ENCODE peak calls at places on chromosomes 16 and 17, in six cellular contexts. One of them, this sample, is unnamed.

GRCh38 chr16:46961373-46962353 is 11.8 kb downstream of the DNAJA2 start:
- DNase-seq in H1: no peak
- DNase-seq in AG10803: peak; percentile 62
- DNase-seq in PC-3: no peak
- DNase-seq in fibroblast of lung: no peak
- DNase-seq in HepG2: no peak
- DNase-seq in this sample: no peak

GRCh38 chr17:48756816-48757215 is 28.3 kb upstream of the HOXB13 start:
- DNase-seq in H1: no peak
- DNase-seq in AG10803: no peak
- DNase-seq in PC-3: peak; percentile 43
- DNase-seq in fibroblast of lung: no peak
- DNase-seq in HepG2: no peak
- DNase-seq in this sample: no peak

GRCh38 chr16:82638095-82638798 is 11.5 kb downstream of the CDH13 start:
- DNase-seq in H1: no peak
- DNase-seq in AG10803: peak; percentile 73
- DNase-seq in PC-3: peak; percentile 57
- DNase-seq in fibroblast of lung: peak; percentile 83
- DNase-seq in HepG2: no peak
- DNase-seq in this sample: no peak

GRCh38 chr17:6668219-6668618 is 16.7 kb downstream of the C17orf100 start:
- DNase-seq in H1: no peak
- DNase-seq in AG10803: no peak
- DNase-seq in PC-3: no peak
- DNase-seq in fibroblast of lung: no peak
- DNase-seq in HepG2: no peak
- DNase-seq in this sample: no peak

GRCh38 chr17:32671891-32672290 is 185.1 kb downstream of the CDK5R1 start:
- DNase-seq in H1: no peak
- DNase-seq in AG10803: peak; percentile 13
- DNase-seq in PC-3: peak; percentile 9
- DNase-seq in fibroblast of lung: peak; percentile 11
- DNase-seq in HepG2: no peak
- DNase-seq in this sample: no peak

GRCh38 chr16:61042736-61043135 is 993.5 kb downstream of the CDH8 start:
- DNase-seq in H1: no peak
- DNase-seq in AG10803: no peak
- DNase-seq in PC-3: no peak
- DNase-seq in fibroblast of lung: no peak
- DNase-seq in HepG2: no peak
- DNase-seq in this sample: no peak

GRCh38 chr17:6097005-6097279 is 26.8 kb downstream of the WSCD1 start:
- DNase-seq in H1: no peak
- DNase-seq in AG10803: no peak
- DNase-seq in PC-3: no peak
- DNase-seq in fibroblast of lung: no peak
- DNase-seq in HepG2: no peak
- DNase-seq in this sample: no peak

GRCh38 chr17:8872705-8873426 is 5.4 kb upstream of the PIK3R6 start:
- DNase-seq in H1: no peak
- DNase-seq in AG10803: no peak
- DNase-seq in PC-3: no peak
- DNase-seq in fibroblast of lung: no peak
- DNase-seq in HepG2: no peak
- DNase-seq in this sample: no peak

GRCh38 chr17:35084987-35085386 is 21.5 kb upstream of the RFFL start:
- DNase-seq in H1: no peak
- DNase-seq in AG10803: no peak
- DNase-seq in PC-3: peak; percentile 93
- DNase-seq in fibroblast of lung: peak; percentile 40
- DNase-seq in HepG2: no peak
- DNase-seq in this sample: no peak

GRCh38 chr17:68247445-68248198 is at the start of gene AMZ2:
- DNase-seq in H1: peak; percentile 68
- DNase-seq in AG10803: peak; percentile 91
- DNase-seq in PC-3: peak; percentile 97
- DNase-seq in fibroblast of lung: peak; percentile 94
- DNase-seq in HepG2: peak; percentile 88
- DNase-seq in this sample: peak; percentile 64

GRCh38 chr17:4607773-4608187 is 23.5 kb downstream of the SMTNL2 start:
- DNase-seq in H1: no peak
- DNase-seq in AG10803: peak; percentile 40
- DNase-seq in PC-3: no peak
- DNase-seq in fibroblast of lung: peak; percentile 85
- DNase-seq in HepG2: no peak
- DNase-seq in this sample: no peak

GRCh38 chr16:65249768-65250167 is 127.9 kb upstream of the CDH11 start:
- DNase-seq in H1: no peak
- DNase-seq in AG10803: peak; percentile 31
- DNase-seq in PC-3: no peak
- DNase-seq in fibroblast of lung: no peak
- DNase-seq in HepG2: no peak
- DNase-seq in this sample: no peak

GRCh38 chr17:74393323-74393942 is 26.1 kb downstream of the GPR142 start:
- DNase-seq in H1: no peak
- DNase-seq in AG10803: no peak
- DNase-seq in PC-3: no peak
- DNase-seq in fibroblast of lung: no peak
- DNase-seq in HepG2: no peak
- DNase-seq in this sample: no peak

GRCh38 chr17:62724398-62725146 is 83.5 kb downstream of the MARCHF10 start:
- DNase-seq in H1: no peak
- DNase-seq in AG10803: no peak
- DNase-seq in PC-3: peak; percentile 23
- DNase-seq in fibroblast of lung: no peak
- DNase-seq in HepG2: no peak
- DNase-seq in this sample: no peak

GRCh38 chr16:68993421-68993820 is 112.0 kb upstream of the HAS3 start:
- DNase-seq in H1: no peak
- DNase-seq in AG10803: no peak
- DNase-seq in PC-3: no peak
- DNase-seq in fibroblast of lung: no peak
- DNase-seq in HepG2: no peak
- DNase-seq in this sample: no peak

GRCh38 chr17:59753522-59754467 is 46.3 kb downstream of the VMP1 start:
- DNase-seq in H1: no peak
- DNase-seq in AG10803: peak; percentile 87
- DNase-seq in PC-3: peak; percentile 97
- DNase-seq in fibroblast of lung: peak; percentile 95
- DNase-seq in HepG2: peak; percentile 88
- DNase-seq in this sample: peak; percentile 73

GRCh38 chr17:76700290-76700626 is 10.5 kb downstream of the MXRA7 start:
- DNase-seq in H1: no peak
- DNase-seq in AG10803: no peak
- DNase-seq in PC-3: no peak
- DNase-seq in fibroblast of lung: no peak
- DNase-seq in HepG2: no peak
- DNase-seq in this sample: no peak

GRCh38 chr16:2226918-2227317 is 3.5 kb downstream of the E4F1 start:
- DNase-seq in H1: no peak
- DNase-seq in AG10803: no peak
- DNase-seq in PC-3: no peak
- DNase-seq in fibroblast of lung: no peak
- DNase-seq in HepG2: no peak
- DNase-seq in this sample: no peak

GRCh38 chr16:2226245-2226793 is 2.9 kb downstream of the E4F1 start:
- DNase-seq in H1: no peak
- DNase-seq in AG10803: no peak
- DNase-seq in PC-3: peak; percentile 53
- DNase-seq in fibroblast of lung: no peak
- DNase-seq in HepG2: peak; percentile 91
- DNase-seq in this sample: no peak

GRCh38 chr16:2228161-2228824 is 4.9 kb downstream of the E4F1 start:
- DNase-seq in H1: no peak
- DNase-seq in AG10803: no peak
- DNase-seq in PC-3: no peak
- DNase-seq in fibroblast of lung: no peak
- DNase-seq in HepG2: no peak
- DNase-seq in this sample: no peak

GRCh38 chr16:2223375-2224182 is at the start of gene E4F1:
- DNase-seq in H1: peak; percentile 100
- DNase-seq in AG10803: peak; percentile 100
- DNase-seq in PC-3: peak; percentile 97
- DNase-seq in fibroblast of lung: peak; percentile 99
- DNase-seq in HepG2: peak; percentile 97
- DNase-seq in this sample: peak; percentile 94

DNA sequence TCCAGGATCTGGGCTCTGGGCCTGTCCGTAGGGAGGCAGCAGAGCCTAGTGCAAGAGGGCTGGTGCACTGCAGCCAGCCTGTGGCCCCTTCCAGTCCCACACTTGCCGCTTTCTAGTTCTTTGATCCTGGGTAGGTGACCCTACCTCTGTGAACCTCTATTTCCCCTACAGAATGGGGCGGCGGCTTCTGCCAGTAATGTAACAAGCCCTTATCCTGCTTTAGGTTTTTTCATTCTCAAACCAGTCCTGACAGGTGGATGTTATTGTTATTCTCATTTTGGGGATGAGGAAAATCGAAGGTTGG is 744 bp downstream of the E4F1 start:
- DNase-seq in H1: no peak
- DNase-seq in AG10803: peak; percentile 49
- DNase-seq in PC-3: peak; percentile 39
- DNase-seq in fibroblast of lung: peak; percentile 60
- DNase-seq in HepG2: peak; percentile 45
- DNase-seq in this sample: peak; percentile 11
- TF ChIP-seq CTCF in H1: no peak
- TF ChIP-seq CTCF in AG10803: peak; percentile 27
- TF ChIP-seq CTCF in PC-3: no peak
- TF ChIP-seq CTCF in fibroblast of lung: peak; percentile 17
- TF ChIP-seq CTCF in HepG2: peak; percentile 72
- TF ChIP-seq CTCF in this sample: peak; percentile 31

DNA sequence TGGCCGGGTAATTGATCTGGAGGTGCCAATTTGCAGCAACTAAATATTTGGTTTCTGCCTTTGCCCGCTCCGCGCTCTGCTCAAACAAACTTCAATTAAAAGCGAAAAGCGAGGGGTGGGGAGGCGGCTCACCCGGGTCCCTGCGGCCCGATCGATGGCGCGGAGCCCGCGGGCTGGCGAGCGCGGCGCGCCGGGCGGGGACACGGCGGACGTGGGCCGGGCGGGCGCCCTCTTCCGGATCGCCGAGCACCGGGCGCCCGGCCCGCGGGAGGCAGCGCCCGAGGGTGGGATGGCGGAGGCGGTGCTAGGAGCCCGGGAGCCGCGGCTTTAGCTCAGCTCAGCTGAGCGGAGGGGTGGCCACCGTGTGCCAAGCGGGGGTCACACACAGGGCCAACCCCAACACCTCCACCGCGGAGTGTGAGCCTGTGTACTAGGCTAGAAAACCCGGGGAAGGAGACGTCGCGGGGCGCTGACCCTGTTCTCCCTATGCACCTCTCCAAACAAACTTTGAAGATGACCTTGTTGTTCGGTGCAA is 32.2 kb downstream of the DCAKD start:
- DNase-seq in H1: no peak
- DNase-seq in AG10803: peak; percentile 48
- DNase-seq in PC-3: peak; percentile 75
- DNase-seq in fibroblast of lung: peak; percentile 44
- DNase-seq in HepG2: no peak
- DNase-seq in this sample: no peak
- H3K4me3 ChIP-seq in H1: peak overlapping the region; percentile 33
- H3K4me3 ChIP-seq in AG10803: peak overlapping the region; percentile 60
- H3K4me3 ChIP-seq in PC-3: peak overlapping the region; percentile 72
- H3K4me3 ChIP-seq in fibroblast of lung: peak overlapping the region; percentile 59
- H3K4me3 ChIP-seq in HepG2: peak overlapping the region; percentile 52
- H3K4me3 ChIP-seq in this sample: peak overlapping the region; percentile 44

GRCh38 chr16:72635104-72635503 is 412.8 kb downstream of the ZFHX3 start:
- DNase-seq in H1: no peak
- DNase-seq in AG10803: no peak
- DNase-seq in PC-3: peak; percentile 20
- DNase-seq in fibroblast of lung: no peak
- DNase-seq in HepG2: no peak
- DNase-seq in this sample: no peak

GRCh38 chr16:72644911-72645310 is 403.0 kb downstream of the ZFHX3 start:
- DNase-seq in H1: no peak
- DNase-seq in AG10803: no peak
- DNase-seq in PC-3: no peak
- DNase-seq in fibroblast of lung: no peak
- DNase-seq in HepG2: no peak
- DNase-seq in this sample: no peak

GRCh38 chr16:72635694-72636093 is 412.2 kb downstream of the ZFHX3 start:
- DNase-seq in H1: no peak
- DNase-seq in AG10803: no peak
- DNase-seq in PC-3: no peak
- DNase-seq in fibroblast of lung: no peak
- DNase-seq in HepG2: no peak
- DNase-seq in this sample: no peak

GRCh38 chr16:72637306-72637705 is 410.6 kb downstream of the ZFHX3 start:
- DNase-seq in H1: no peak
- DNase-seq in AG10803: peak; percentile 79
- DNase-seq in PC-3: peak; percentile 55
- DNase-seq in fibroblast of lung: peak; percentile 79
- DNase-seq in HepG2: no peak
- DNase-seq in this sample: peak; percentile 37

GRCh38 chr16:72639494-72639893 is 408.4 kb downstream of the ZFHX3 start:
- DNase-seq in H1: no peak
- DNase-seq in AG10803: no peak
- DNase-seq in PC-3: no peak
- DNase-seq in fibroblast of lung: no peak
- DNase-seq in HepG2: no peak
- DNase-seq in this sample: no peak
- TF ChIP-seq CTCF in H1: no peak
- TF ChIP-seq CTCF in AG10803: no peak
- TF ChIP-seq CTCF in PC-3: no peak
- TF ChIP-seq CTCF in fibroblast of lung: no peak
- TF ChIP-seq CTCF in HepG2: no peak
- TF ChIP-seq CTCF in this sample: no peak

GRCh38 chr17:82267575-82268379 is 5.7 kb downstream of the CSNK1D start:
- DNase-seq in H1: no peak
- DNase-seq in AG10803: peak; percentile 94
- DNase-seq in PC-3: peak; percentile 92
- DNase-seq in fibroblast of lung: peak; percentile 96
- DNase-seq in HepG2: peak; percentile 99
- DNase-seq in this sample: peak; percentile 86
- H3K4me3 ChIP-seq in H1: no peak overlapping the region
- H3K4me3 ChIP-seq in AG10803: peak overlapping the region; percentile 42
- H3K4me3 ChIP-seq in PC-3: peak overlapping the region; percentile 43
- H3K4me3 ChIP-seq in fibroblast of lung: peak overlapping the region; percentile 40
- H3K4me3 ChIP-seq in HepG2: peak overlapping the region; percentile 48
- H3K4me3 ChIP-seq in this sample: no peak overlapping the region

This sample was measured in AG09309.